ENCODE peak calls at places on chromosomes 6 and 20, in seven cellular contexts. V is H1, I is GM12878, L is SK-N-SH, H is HCT116, Q is K562, R is HepG2. D is an unnamed sample. For H3K9me3, the result is how much of the 10 kb centered on the place peaks cover.

GRCh38 chr6:134373282-134373922 is 55.5 kb upstream of the SGK1 start:
- DNase-seq in V (no peak), I (peak), L (no peak), H (no peak), Q (no peak), R (no peak), D (no peak)

GRCh38 chr6:125245523-125246264 is 56.1 kb downstream of the HDDC2 start:
- DNase-seq in V (no peak), I (no peak), L (no peak), H (no peak), Q (peak), R (no peak), D (peak)

GRCh38 chr20:37848706-37849105 is 54.2 kb upstream of the VSTM2L start:
- DNase-seq in V (no peak), I (no peak), L (no peak), H (no peak), Q (no peak), R (no peak), D (no peak)

GRCh38 chr6:36430351-36430750 is 12.3 kb downstream of the PXT1 start:
- DNase-seq in V (no peak), I (no peak), L (no peak), H (no peak), Q (no peak), R (no peak), D (no peak)

GRCh38 chr6:10332121-10332520 is 82.8 kb downstream of the TFAP2A start:
- DNase-seq in V (no peak), I (no peak), L (no peak), H (no peak), Q (no peak), R (no peak), D (no peak)

GRCh38 chr6:109297719-109298118 is 84.5 kb downstream of the CD164 start:
- DNase-seq in V (no peak), I (no peak), L (no peak), H (no peak), Q (no peak), R (peak), D (no peak)

GRCh38 chr20:34403908-34404307 is 40.8 kb downstream of the ITCH start:
- DNase-seq in V (no peak), I (no peak), L (no peak), H (no peak), Q (no peak), R (no peak), D (no peak)

GRCh38 chr6:167824591-167825041 is 2.1 kb upstream of the AFDN start:
- DNase-seq in V (no peak), I (no peak), L (no peak), H (no peak), Q (peak), R (no peak), D (no peak)

GRCh38 chr20:56944546-56944945 is 315.4 kb downstream of the TFAP2C start:
- DNase-seq in V (no peak), I (no peak), L (no peak), H (no peak), Q (no peak), R (no peak), D (no peak)

GRCh38 chr6:53483423-53484353 is 61.2 kb downstream of the GCLC start:
- DNase-seq in V (no peak), I (no peak), L (peak), H (no peak), Q (peak), R (peak), D (no peak)

GRCh38 chr6:11727995-11728961 is 50.3 kb downstream of the ADTRP start:
- DNase-seq in V (no peak), I (no peak), L (no peak), H (no peak), Q (no peak), R (no peak), D (no peak)

GRCh38 chr6:54238407-54238806 is 69.8 kb upstream of the TINAG start:
- DNase-seq in V (no peak), I (no peak), L (no peak), H (no peak), Q (no peak), R (no peak), D (no peak)

GRCh38 chr20:43404880-43405279 is 52.8 kb upstream of the SRSF6 start:
- DNase-seq in V (no peak), I (no peak), L (no peak), H (peak), Q (peak), R (peak), D (peak)

GRCh38 chr20:43520074-43520473 is 12.6 kb downstream of the L3MBTL1 start:
- DNase-seq in V (no peak), I (no peak), L (no peak), H (no peak), Q (no peak), R (no peak), D (no peak)

GRCh38 chr20:25178563-25179438 is 16.7 kb upstream of the ENTPD6 start:
- DNase-seq in V (no peak), I (no peak), L (peak), H (peak), Q (peak), R (peak), D (no peak)

GRCh38 chr20:1830240-1830639 is 65.0 kb upstream of the SIRPA start:
- DNase-seq in V (no peak), I (no peak), L (peak), H (peak), Q (no peak), R (no peak), D (no peak)

GRCh38 chr6:145895802-145896201 is 68.4 kb downstream of the SHPRH start:
- DNase-seq in V (no peak), I (no peak), L (no peak), H (no peak), Q (peak), R (no peak), D (no peak)

GRCh38 chr6:116016846-116017545 is 43.7 kb downstream of the FRK start:
- DNase-seq in V (no peak), I (no peak), L (no peak), H (no peak), Q (no peak), R (peak), D (no peak)

GRCh38 chr6:152482289-152482688 is 154.9 kb downstream of the SYNE1 start:
- DNase-seq in V (no peak), I (no peak), L (no peak), H (no peak), Q (no peak), R (no peak), D (no peak)

GRCh38 chr6:156985309-156985708 is 208.1 kb downstream of the ARID1B start:
- DNase-seq in V (no peak), I (no peak), L (no peak), H (no peak), Q (no peak), R (no peak), D (no peak)

GRCh38 chr20:50625986-50626677 is 65.2 kb downstream of the RIPOR3 start:
- DNase-seq in V (no peak), I (no peak), L (peak), H (peak), Q (peak), R (peak), D (peak)

GRCh38 chr6:39065561-39065960 is 17.0 kb downstream of the GLP1R start:
- DNase-seq in V (no peak), I (no peak), L (no peak), H (no peak), Q (no peak), R (no peak), D (no peak)

GRCh38 chr6:45665859-45666258 is 288.1 kb upstream of the SUPT3H start:
- DNase-seq in V (no peak), I (no peak), L (no peak), H (no peak), Q (no peak), R (no peak), D (no peak)

GRCh38 chr20:41318271-41318649 is 729 bp upstream of the ZHX3 start:
- DNase-seq in V (no peak), I (no peak), L (no peak), H (no peak), Q (no peak), R (peak), D (no peak)

GRCh38 chr6:44007818-44008660 is 119.2 kb downstream of the MRPL14 start:
- DNase-seq in V (no peak), I (no peak), L (no peak), H (no peak), Q (no peak), R (no peak), D (no peak)

GRCh38 chr20:38278150-38278549 is 17.6 kb upstream of the KIAA1755 start:
- DNase-seq in V (no peak), I (no peak), L (no peak), H (no peak), Q (no peak), R (no peak), D (no peak)

GRCh38 chr6:13902922-13903321 is 21.8 kb upstream of the RNF182 start:
- DNase-seq in V (no peak), I (no peak), L (no peak), H (no peak), Q (no peak), R (no peak), D (no peak)

GRCh38 chr20:1037039-1037438 is 34.9 kb upstream of the RSPO4 start:
- DNase-seq in V (no peak), I (no peak), L (no peak), H (no peak), Q (no peak), R (no peak), D (no peak)

GRCh38 chr6:159378361-159378760 is 209.2 kb downstream of the FNDC1 start:
- DNase-seq in V (no peak), I (no peak), L (no peak), H (no peak), Q (no peak), R (no peak), D (no peak)

GRCh38 chr6:170101281-170102035 is 189.4 kb downstream of the DLL1 start:
- DNase-seq in V (no peak), I (no peak), L (no peak), H (no peak), Q (no peak), R (no peak), D (no peak)

GRCh38 chr6:73965408-73966145 is 269.6 kb downstream of the CD109 start:
- DNase-seq in V (no peak), I (no peak), L (no peak), H (no peak), Q (no peak), R (no peak), D (no peak)

GRCh38 chr6:2960935-2961334 is 10.4 kb downstream of the SERPINB6 start:
- DNase-seq in V (no peak), I (no peak), L (no peak), H (no peak), Q (no peak), R (no peak), D (no peak)

GRCh38 chr6:155417454-155417853 is 38.2 kb downstream of the NOX3 start:
- DNase-seq in V (no peak), I (no peak), L (no peak), H (no peak), Q (no peak), R (no peak), D (no peak)

GRCh38 chr6:42454428-42454791 is 2.7 kb upstream of the TRERF1 start:
- DNase-seq in V (no peak), I (no peak), L (no peak), H (no peak), Q (no peak), R (no peak), D (no peak)

GRCh38 chr20:36925234-36925633 is 26.3 kb downstream of the SAMHD1 start:
- DNase-seq in V (no peak), I (no peak), L (no peak), H (no peak), Q (no peak), R (no peak), D (no peak)

GRCh38 chr20:57260065-57260958 is 6.1 kb downstream of the BMP7 start:
- DNase-seq in V (no peak), I (no peak), L (no peak), H (no peak), Q (no peak), R (no peak), D (no peak)

GRCh38 chr6:38632490-38632889 is 7.2 kb downstream of the BTBD9 start:
- DNase-seq in V (no peak), I (no peak), L (no peak), H (no peak), Q (no peak), R (no peak), D (no peak)

GRCh38 chr20:50415516-50416268 is 94.5 kb upstream of the PTPN1 start:
- DNase-seq in V (no peak), I (no peak), L (peak), H (peak), Q (no peak), R (peak), D (no peak)

GRCh38 chr6:3867616-3868502 is 18.7 kb downstream of the FAM50B start:
- DNase-seq in V (no peak), I (no peak), L (no peak), H (no peak), Q (no peak), R (no peak), D (no peak)

DNA sequence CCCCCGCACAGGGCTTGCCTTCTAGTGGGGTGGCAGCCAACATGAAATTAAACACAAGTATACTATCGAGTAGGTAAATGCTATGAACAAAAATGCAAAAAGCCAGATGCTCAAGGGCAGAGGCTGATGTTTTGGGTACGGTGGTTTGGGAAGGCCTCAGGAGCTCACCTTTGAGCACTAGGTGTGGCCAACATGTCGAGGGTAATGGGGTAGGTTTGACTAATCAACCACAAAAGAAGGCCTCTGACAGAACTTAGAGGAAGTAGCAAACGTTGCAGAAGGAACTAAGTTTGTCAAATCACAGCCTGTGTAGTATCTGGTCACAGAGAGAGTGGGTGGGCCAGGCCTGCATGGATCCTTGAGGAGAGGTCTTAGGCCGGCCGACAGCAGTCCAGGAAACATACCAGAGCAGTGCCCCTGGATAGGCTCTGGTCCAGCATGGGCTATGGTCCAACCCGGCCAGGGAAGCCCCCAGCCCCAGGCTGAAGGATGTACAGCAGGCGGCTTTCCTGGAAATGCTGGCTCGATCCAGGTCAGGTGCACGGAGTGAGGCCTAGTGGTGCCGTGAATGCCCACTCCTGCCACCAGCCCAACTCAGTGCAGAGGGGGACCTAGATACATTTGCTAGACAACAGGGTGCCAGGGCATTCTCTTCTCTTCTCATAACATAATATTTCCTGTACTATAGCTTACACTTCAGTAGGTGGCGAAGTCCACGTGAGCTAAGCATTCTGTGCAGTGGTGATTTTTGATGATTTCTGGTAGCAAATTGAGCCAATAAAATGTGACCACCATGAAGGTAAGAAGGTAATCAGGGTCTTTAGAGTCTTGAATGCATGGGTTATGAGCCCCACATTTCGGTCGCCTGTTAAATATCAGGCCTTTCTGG is 56.3 kb upstream of the CD93 start:
- DNase-seq in V (no peak), I (peak), L (no peak), H (no peak), Q (no peak), R (no peak), D (no peak)
- H3K9ac ChIP-seq in V (no peak), I (no peak), L (peak), H (peak), Q (peak), R (no peak), D (no peak)

GRCh38 chr6:28776269-28777146 is 147.3 kb downstream of the TRIM27 start:
- DNase-seq in V (no peak), I (no peak), L (no peak), H (no peak), Q (peak), R (no peak), D (peak)

GRCh38 chr6:28775052-28775376 is 148.8 kb downstream of the TRIM27 start:
- DNase-seq in V (no peak), I (no peak), L (no peak), H (no peak), Q (no peak), R (no peak), D (no peak)

GRCh38 chr6:28777147-28777461 is 146.7 kb downstream of the TRIM27 start:
- DNase-seq in V (no peak), I (no peak), L (no peak), H (no peak), Q (no peak), R (no peak), D (no peak)

GRCh38 chr6:28774292-28775051 is 149.3 kb downstream of the TRIM27 start:
- DNase-seq in V (no peak), I (no peak), L (no peak), H (no peak), Q (no peak), R (no peak), D (no peak)

GRCh38 chr6:28775405-28776129 is 148.2 kb downstream of the TRIM27 start:
- DNase-seq in V (no peak), I (no peak), L (no peak), H (no peak), Q (no peak), R (no peak), D (no peak)
- H3K9me3 ChIP-seq in V (under half), I (under half), L (under half), H (under half), Q (under half), R (under half), D (under half)

GRCh38 chr6:76533661-76534060 is 461.2 kb upstream of the IMPG1 start:
- DNase-seq in V (no peak), I (no peak), L (no peak), H (no peak), Q (no peak), R (no peak), D (no peak)

GRCh38 chr6:76532647-76533046 is 460.2 kb upstream of the IMPG1 start:
- DNase-seq in V (no peak), I (no peak), L (no peak), H (no peak), Q (no peak), R (no peak), D (no peak)
- TF ChIP-seq YY1 in V (no peak), I (no peak), L (no peak), H (no peak), Q (no peak), R (no peak), D (no peak)

GRCh38 chr6:168905451-168906090 is 348.1 kb downstream of the THBS2 start:
- DNase-seq in V (no peak), I (no peak), L (no peak), H (no peak), Q (no peak), R (no peak), D (no peak)
- H3K9ac ChIP-seq in V (no peak), I (no peak), L (no peak), H (no peak), Q (no peak), R (no peak), D (peak)

DNA sequence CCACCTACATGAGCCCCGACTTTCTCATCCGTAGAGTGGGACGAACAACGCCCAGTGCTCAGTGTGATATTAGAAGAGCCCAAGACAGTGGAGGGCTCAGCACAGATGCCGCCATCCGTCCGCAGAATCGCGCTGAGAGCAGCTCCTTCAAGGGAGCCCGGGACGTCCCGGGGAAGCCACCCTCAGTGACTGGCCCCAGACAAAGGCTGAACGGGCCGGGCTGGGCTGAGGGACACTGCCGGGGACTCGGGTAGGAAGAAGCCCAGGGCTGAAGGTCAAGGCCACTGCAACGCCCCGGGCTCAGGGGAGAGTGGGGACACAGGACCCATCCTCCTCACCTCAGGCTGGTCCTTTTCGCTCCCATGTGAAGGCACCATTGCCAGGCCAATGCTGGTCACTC is 12.8 kb upstream of the CHRNA4 start:
- DNase-seq in V (no peak), I (no peak), L (no peak), H (no peak), Q (no peak), R (no peak), D (no peak)
- H3K9me3 ChIP-seq in V (under half), I (under half), L (under half), H (under half), Q (under half), R (under half), D (under half)

DNA sequence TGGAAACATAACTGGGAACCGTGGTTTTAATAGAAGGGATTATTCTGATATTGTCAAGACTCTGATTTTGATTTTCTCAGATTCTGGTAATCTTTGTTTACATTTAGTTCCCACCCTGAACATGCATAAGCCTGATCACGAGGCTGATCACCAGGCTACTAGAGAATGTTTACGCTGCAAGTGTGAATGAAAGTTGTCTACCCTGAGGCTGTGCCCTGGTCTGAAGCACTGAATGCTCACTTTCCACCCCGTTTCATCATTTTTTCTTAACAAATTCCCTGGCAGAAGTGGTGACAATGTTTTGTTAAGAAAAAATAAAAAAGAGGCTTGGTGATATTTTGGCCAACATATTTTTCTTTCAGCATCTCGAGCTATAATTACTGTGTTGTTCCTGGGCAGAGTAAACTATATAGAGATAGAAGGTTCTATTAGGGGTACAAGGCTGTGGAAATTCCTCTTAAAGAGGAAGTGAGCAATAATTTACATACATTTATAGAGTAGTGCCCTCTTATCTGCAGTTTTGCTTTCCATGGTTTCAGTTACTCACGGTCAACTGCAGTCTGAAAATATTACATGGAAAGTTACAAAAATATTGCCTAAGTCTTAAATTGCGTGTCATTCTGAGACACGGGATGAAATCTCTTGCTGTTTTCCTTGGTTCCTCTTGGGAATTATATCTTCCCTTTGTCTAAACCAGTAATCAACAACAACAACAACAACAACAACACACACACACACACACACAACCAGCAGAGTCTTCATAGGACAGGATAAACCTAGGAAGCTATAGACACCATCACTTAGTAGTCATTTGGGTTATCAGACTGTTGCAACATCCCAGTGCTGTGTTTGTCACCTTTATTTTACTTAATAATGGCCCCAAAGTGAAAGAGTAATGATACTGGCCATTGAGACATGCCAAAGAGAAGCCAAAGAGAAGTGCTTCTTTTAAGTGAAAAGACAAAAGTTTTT is 566.6 kb upstream of the CITED2 start:
- DNase-seq in V (no peak), I (peak), L (no peak), H (no peak), Q (no peak), R (no peak), D (no peak)
- TF ChIP-seq YY1 in V (no peak), I (no peak), L (no peak), H (no peak), Q (no peak), R (no peak), D (no peak)

GRCh38 chr20:31608256-31608980 is 3.3 kb downstream of the ID1 start:
- DNase-seq in V (no peak), I (no peak), L (peak), H (peak), Q (peak), R (peak), D (peak)
- H3K9ac ChIP-seq in V (peak), I (no peak), L (peak), H (peak), Q (peak), R (peak), D (peak)